ENCODE peak calls at places on chromosomes 5 and 9, in seven cellular contexts. One of them, this sample, is unnamed.

GRCh38 chr5:170896779-170897178 is 35.0 kb downstream of the RANBP17 start:
- DNase-seq in AG10803: peak
- DNase-seq in fibroblast of mammary gland: peak
- DNase-seq in NT2/D1: peak
- DNase-seq in GM23338: peak
- DNase-seq in coronary artery: no peak
- DNase-seq in sigmoid colon: no peak
- DNase-seq in this sample: no peak

GRCh38 chr9:86093788-86094555 is 5.4 kb downstream of the GOLM1 start:
- DNase-seq in AG10803: no peak
- DNase-seq in fibroblast of mammary gland: no peak
- DNase-seq in NT2/D1: no peak
- DNase-seq in GM23338: peak
- DNase-seq in coronary artery: no peak
- DNase-seq in sigmoid colon: no peak
- DNase-seq in this sample: no peak

GRCh38 chr9:79129865-79130480 is 441.8 kb upstream of the TLE4 start:
- DNase-seq in AG10803: peak
- DNase-seq in fibroblast of mammary gland: peak
- DNase-seq in NT2/D1: no peak
- DNase-seq in GM23338: peak
- DNase-seq in coronary artery: no peak
- DNase-seq in sigmoid colon: no peak
- DNase-seq in this sample: no peak

GRCh38 chr9:121613009-121613766 is 38.2 kb upstream of the DAB2IP start:
- DNase-seq in AG10803: no peak
- DNase-seq in fibroblast of mammary gland: no peak
- DNase-seq in NT2/D1: no peak
- DNase-seq in GM23338: no peak
- DNase-seq in coronary artery: no peak
- DNase-seq in sigmoid colon: no peak
- DNase-seq in this sample: no peak

GRCh38 chr5:159897786-159898393 is 18.4 kb upstream of the ADRA1B start:
- DNase-seq in AG10803: peak
- DNase-seq in fibroblast of mammary gland: no peak
- DNase-seq in NT2/D1: no peak
- DNase-seq in GM23338: no peak
- DNase-seq in coronary artery: no peak
- DNase-seq in sigmoid colon: no peak
- DNase-seq in this sample: no peak

GRCh38 chr5:135437796-135438560 is 9.2 kb downstream of the DCANP1 start:
- DNase-seq in AG10803: peak
- DNase-seq in fibroblast of mammary gland: peak
- DNase-seq in NT2/D1: no peak
- DNase-seq in GM23338: no peak
- DNase-seq in coronary artery: no peak
- DNase-seq in sigmoid colon: peak
- DNase-seq in this sample: no peak

GRCh38 chr9:88826651-88827245 is 164.5 kb upstream of the S1PR3 start:
- DNase-seq in AG10803: peak
- DNase-seq in fibroblast of mammary gland: peak
- DNase-seq in NT2/D1: no peak
- DNase-seq in GM23338: no peak
- DNase-seq in coronary artery: no peak
- DNase-seq in sigmoid colon: no peak
- DNase-seq in this sample: no peak

GRCh38 chr9:88197781-88198345 is 59.6 kb upstream of the SPATA31C2 start:
- DNase-seq in AG10803: peak
- DNase-seq in fibroblast of mammary gland: peak
- DNase-seq in NT2/D1: no peak
- DNase-seq in GM23338: no peak
- DNase-seq in coronary artery: no peak
- DNase-seq in sigmoid colon: no peak
- DNase-seq in this sample: no peak

GRCh38 chr5:6747103-6747502 is 33.9 kb downstream of the TENT4A start:
- DNase-seq in AG10803: no peak
- DNase-seq in fibroblast of mammary gland: no peak
- DNase-seq in NT2/D1: no peak
- DNase-seq in GM23338: no peak
- DNase-seq in coronary artery: no peak
- DNase-seq in sigmoid colon: peak
- DNase-seq in this sample: peak

GRCh38 chr5:153796527-153796926 is 242.2 kb downstream of the FAM114A2 start:
- DNase-seq in AG10803: no peak
- DNase-seq in fibroblast of mammary gland: no peak
- DNase-seq in NT2/D1: no peak
- DNase-seq in GM23338: no peak
- DNase-seq in coronary artery: no peak
- DNase-seq in sigmoid colon: no peak
- DNase-seq in this sample: no peak

GRCh38 chr5:67770431-67771025 is 445.0 kb upstream of the PIK3R1 start:
- DNase-seq in AG10803: peak
- DNase-seq in fibroblast of mammary gland: no peak
- DNase-seq in NT2/D1: no peak
- DNase-seq in GM23338: no peak
- DNase-seq in coronary artery: no peak
- DNase-seq in sigmoid colon: no peak
- DNase-seq in this sample: no peak

GRCh38 chr9:129584136-129584535 is 36.8 kb downstream of the C9orf50 start:
- DNase-seq in AG10803: peak
- DNase-seq in fibroblast of mammary gland: peak
- DNase-seq in NT2/D1: peak
- DNase-seq in GM23338: peak
- DNase-seq in coronary artery: peak
- DNase-seq in sigmoid colon: peak
- DNase-seq in this sample: no peak

GRCh38 chr9:121499177-121499426 is 542 bp downstream of the GGTA1 start:
- DNase-seq in AG10803: no peak
- DNase-seq in fibroblast of mammary gland: no peak
- DNase-seq in NT2/D1: no peak
- DNase-seq in GM23338: no peak
- DNase-seq in coronary artery: no peak
- DNase-seq in sigmoid colon: no peak
- DNase-seq in this sample: no peak

GRCh38 chr5:149552761-149553160 is 1.5 kb upstream of the CSNK1A1 start:
- DNase-seq in AG10803: no peak
- DNase-seq in fibroblast of mammary gland: no peak
- DNase-seq in NT2/D1: no peak
- DNase-seq in GM23338: peak
- DNase-seq in coronary artery: no peak
- DNase-seq in sigmoid colon: no peak
- DNase-seq in this sample: no peak
- H3K4me3 ChIP-seq in AG10803: no peak
- H3K4me3 ChIP-seq in fibroblast of mammary gland: no peak
- H3K4me3 ChIP-seq in NT2/D1: no peak
- H3K4me3 ChIP-seq in GM23338: peak
- H3K4me3 ChIP-seq in coronary artery: no peak
- H3K4me3 ChIP-seq in sigmoid colon: no peak
- H3K4me3 ChIP-seq in this sample: no peak

GRCh38 chr5:346229-346935 is 24.9 kb downstream of the AHRR start:
- DNase-seq in AG10803: no peak
- DNase-seq in fibroblast of mammary gland: no peak
- DNase-seq in NT2/D1: no peak
- DNase-seq in GM23338: peak
- DNase-seq in coronary artery: no peak
- DNase-seq in sigmoid colon: no peak
- DNase-seq in this sample: no peak

GRCh38 chr5:344668-345067 is 23.2 kb downstream of the AHRR start:
- DNase-seq in AG10803: no peak
- DNase-seq in fibroblast of mammary gland: no peak
- DNase-seq in NT2/D1: no peak
- DNase-seq in GM23338: no peak
- DNase-seq in coronary artery: no peak
- DNase-seq in sigmoid colon: no peak
- DNase-seq in this sample: no peak

GRCh38 chr5:345404-346195 is 24.1 kb downstream of the AHRR start:
- DNase-seq in AG10803: peak
- DNase-seq in fibroblast of mammary gland: peak
- DNase-seq in NT2/D1: no peak
- DNase-seq in GM23338: peak
- DNase-seq in coronary artery: no peak
- DNase-seq in sigmoid colon: no peak
- DNase-seq in this sample: no peak

GRCh38 chr5:342501-343460 is 21.3 kb downstream of the AHRR start:
- DNase-seq in AG10803: no peak
- DNase-seq in fibroblast of mammary gland: no peak
- DNase-seq in NT2/D1: no peak
- DNase-seq in GM23338: no peak
- DNase-seq in coronary artery: no peak
- DNase-seq in sigmoid colon: no peak
- DNase-seq in this sample: no peak

DNA sequence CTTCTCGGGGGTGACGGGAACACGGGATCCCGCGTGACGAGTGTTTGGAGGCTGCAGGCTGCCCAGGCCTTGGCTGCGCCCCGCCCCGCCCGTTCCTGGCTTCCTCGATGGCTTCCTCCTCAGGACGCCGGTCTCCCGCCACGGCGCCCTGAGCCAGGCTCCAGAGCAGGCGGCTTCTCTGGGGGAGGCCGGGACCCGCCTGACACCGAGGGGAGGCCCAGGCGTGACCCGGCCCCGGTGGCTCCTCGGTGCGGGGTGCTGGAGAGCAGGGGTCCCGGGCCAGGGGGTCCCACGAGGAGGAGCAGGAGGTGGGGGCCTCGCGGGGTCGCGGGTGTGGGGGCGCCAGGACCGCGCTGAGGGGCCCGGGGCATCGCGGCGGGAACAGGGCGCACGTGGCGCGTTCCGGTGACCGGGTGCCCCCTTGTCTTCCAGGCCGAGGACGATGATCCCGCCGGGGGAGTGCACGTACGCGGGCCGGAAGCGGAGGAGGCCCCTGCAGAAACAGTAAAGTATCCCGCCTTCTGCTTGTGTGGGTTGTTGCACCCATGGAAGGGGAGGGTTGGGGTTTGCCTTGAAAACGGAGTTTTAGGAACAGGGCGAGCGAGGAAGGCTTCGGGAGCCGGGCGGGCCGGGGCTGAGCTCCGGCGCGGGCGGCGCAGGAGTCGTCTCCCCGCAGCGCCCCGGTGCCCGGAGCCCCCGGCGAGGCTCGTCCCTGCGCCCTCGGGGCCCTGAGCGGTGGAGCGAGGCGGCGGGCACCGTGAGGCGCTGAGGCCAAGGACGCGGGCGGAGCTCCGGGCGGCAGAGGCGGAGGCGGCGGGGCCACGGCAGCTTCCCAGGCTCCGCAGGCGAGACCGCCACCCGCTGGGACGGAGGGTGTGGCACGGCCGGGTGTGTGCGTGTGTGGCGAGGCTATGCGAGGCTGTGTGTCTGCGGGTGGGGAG is 22.2 kb downstream of the AHRR start:
- DNase-seq in AG10803: peak
- DNase-seq in fibroblast of mammary gland: peak
- DNase-seq in NT2/D1: no peak
- DNase-seq in GM23338: peak
- DNase-seq in coronary artery: no peak
- DNase-seq in sigmoid colon: no peak
- DNase-seq in this sample: no peak
- H3K4me3 ChIP-seq in AG10803: peak
- H3K4me3 ChIP-seq in fibroblast of mammary gland: peak
- H3K4me3 ChIP-seq in NT2/D1: peak
- H3K4me3 ChIP-seq in GM23338: peak
- H3K4me3 ChIP-seq in coronary artery: peak
- H3K4me3 ChIP-seq in sigmoid colon: peak
- H3K4me3 ChIP-seq in this sample: peak

GRCh38 chr5:1952021-1952420 is 69.3 kb upstream of the IRX4 start:
- DNase-seq in AG10803: no peak
- DNase-seq in fibroblast of mammary gland: no peak
- DNase-seq in NT2/D1: no peak
- DNase-seq in GM23338: no peak
- DNase-seq in coronary artery: no peak
- DNase-seq in sigmoid colon: no peak
- DNase-seq in this sample: no peak
- H3K4me3 ChIP-seq in AG10803: no peak
- H3K4me3 ChIP-seq in fibroblast of mammary gland: no peak
- H3K4me3 ChIP-seq in NT2/D1: no peak
- H3K4me3 ChIP-seq in GM23338: peak
- H3K4me3 ChIP-seq in coronary artery: no peak
- H3K4me3 ChIP-seq in sigmoid colon: no peak
- H3K4me3 ChIP-seq in this sample: no peak

GRCh38 chr9:134641989-134642384 is 384 bp downstream of the COL5A1 start:
- DNase-seq in AG10803: no peak
- DNase-seq in fibroblast of mammary gland: no peak
- DNase-seq in NT2/D1: no peak
- DNase-seq in GM23338: no peak
- DNase-seq in coronary artery: no peak
- DNase-seq in sigmoid colon: no peak
- DNase-seq in this sample: no peak

GRCh38 chr9:134642385-134643181 is 980 bp downstream of the COL5A1 start:
- DNase-seq in AG10803: peak
- DNase-seq in fibroblast of mammary gland: peak
- DNase-seq in NT2/D1: peak
- DNase-seq in GM23338: peak
- DNase-seq in coronary artery: peak
- DNase-seq in sigmoid colon: peak
- DNase-seq in this sample: no peak

GRCh38 chr9:134640491-134641172 is 971 bp upstream of the COL5A1 start:
- DNase-seq in AG10803: no peak
- DNase-seq in fibroblast of mammary gland: no peak
- DNase-seq in NT2/D1: no peak
- DNase-seq in GM23338: no peak
- DNase-seq in coronary artery: no peak
- DNase-seq in sigmoid colon: no peak
- DNase-seq in this sample: no peak

GRCh38 chr9:134639994-134640393 is 1.6 kb upstream of the COL5A1 start:
- DNase-seq in AG10803: no peak
- DNase-seq in fibroblast of mammary gland: no peak
- DNase-seq in NT2/D1: no peak
- DNase-seq in GM23338: no peak
- DNase-seq in coronary artery: no peak
- DNase-seq in sigmoid colon: no peak
- DNase-seq in this sample: no peak

DNA sequence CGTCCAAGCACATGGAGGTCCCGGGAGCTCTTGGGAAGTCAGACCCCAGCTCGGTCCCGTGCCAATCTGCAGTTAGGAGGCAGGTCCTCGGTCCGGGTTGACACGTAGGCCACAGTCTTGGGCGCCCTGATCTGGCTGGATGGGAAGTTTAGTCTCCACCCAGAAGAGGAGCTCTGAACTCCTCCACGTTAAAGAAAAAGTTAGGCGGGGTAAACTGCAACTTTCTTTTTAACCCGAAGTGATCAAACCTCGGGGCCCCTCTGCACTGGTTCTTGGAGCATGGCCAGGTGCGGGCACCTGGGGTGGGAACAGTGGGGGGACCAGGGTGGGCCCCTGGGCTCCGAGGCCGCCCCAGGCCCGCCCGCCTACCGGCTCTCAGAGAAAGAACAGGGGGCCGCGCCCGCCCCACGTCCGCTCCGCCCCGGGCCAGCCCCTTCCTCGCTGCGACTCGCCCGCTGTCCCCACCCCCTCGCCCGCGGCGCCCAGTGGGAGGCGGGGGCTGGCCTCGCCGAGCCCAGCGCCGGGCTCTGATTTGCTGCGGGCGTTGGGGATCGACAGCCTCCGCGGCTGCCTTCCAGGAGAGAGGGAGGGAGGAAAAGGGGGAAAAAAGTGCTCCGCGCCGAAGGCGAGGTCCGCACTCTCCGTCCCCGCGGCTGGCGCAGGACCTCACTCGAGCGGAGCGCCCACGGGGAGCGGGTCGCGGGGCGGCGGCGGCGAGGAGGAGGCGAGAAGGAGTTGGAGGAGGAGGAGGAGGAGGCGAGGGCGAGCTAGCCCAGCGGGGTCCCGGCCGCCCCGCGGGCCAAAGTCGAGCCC is at the start of gene COL5A1:
- DNase-seq in AG10803: peak
- DNase-seq in fibroblast of mammary gland: peak
- DNase-seq in NT2/D1: peak
- DNase-seq in GM23338: peak
- DNase-seq in coronary artery: peak
- DNase-seq in sigmoid colon: peak
- DNase-seq in this sample: peak
- H3K4me3 ChIP-seq in AG10803: peak
- H3K4me3 ChIP-seq in fibroblast of mammary gland: peak
- H3K4me3 ChIP-seq in NT2/D1: peak
- H3K4me3 ChIP-seq in GM23338: peak
- H3K4me3 ChIP-seq in coronary artery: peak
- H3K4me3 ChIP-seq in sigmoid colon: peak
- H3K4me3 ChIP-seq in this sample: peak